ENCODE peak calls at places on chromosomes 2 and 18, in seven cellular contexts. R is natural killer cell; C is stimulated activated CD8-positive, alpha-beta memory T cell treated with anti-CD3 and anti-CD28 coated beads, Interleukin-7, amount 100 ng/mL, for 4 hours; U is RCC 7860; K is MV-4-11; L is kidney tubule cell; P is neural progenitor cell. B is an unnamed sample.

GRCh38 chr2:15302154-15302553 is 259.0 kb downstream of the NBAS start:
- DNase-seq in R (no peak), C (no peak), U (no peak), K (no peak), L (no peak), P (no peak), B (no peak)

GRCh38 chr2:26970244-26970927 is at the start of gene MAPRE3:
- DNase-seq in R (peak; percentile 75), C (peak; percentile 40), U (peak; percentile 76), K (peak; percentile 62), L (peak; percentile 81), P (peak; percentile 100), B (peak; percentile 65)

GRCh38 chr2:217733461-217733860 is 269.3 kb downstream of the TNS1 start:
- DNase-seq in R (no peak), C (no peak), U (no peak), K (no peak), L (no peak), P (no peak), B (no peak)

GRCh38 chr2:30936924-30937323 is 129.7 kb upstream of the CAPN13 start:
- DNase-seq in R (no peak), C (no peak), U (no peak), K (no peak), L (no peak), P (no peak), B (no peak)

GRCh38 chr2:241066171-241066892 is 35.8 kb downstream of the MTERF4 start:
- DNase-seq in R (no peak), C (no peak), U (no peak), K (no peak), L (no peak), P (no peak), B (no peak)

GRCh38 chr18:58603365-58604067 is 25.4 kb downstream of the ALPK2 start:
- DNase-seq in R (no peak), C (no peak), U (no peak), K (no peak), L (peak; percentile 31), P (no peak), B (no peak)

GRCh38 chr2:204718607-204719006 is 173.3 kb downstream of the PARD3B start:
- DNase-seq in R (no peak), C (no peak), U (no peak), K (no peak), L (no peak), P (no peak), B (no peak)

GRCh38 chr2:182240862-182241371 is 185.9 kb downstream of the PDE1A start:
- DNase-seq in R (no peak), C (no peak), U (peak; percentile 12), K (peak; percentile 42), L (peak; percentile 67), P (peak; percentile 48), B (peak; percentile 38)

GRCh38 chr2:66828876-66829275 is 394.0 kb downstream of the MEIS1 start:
- DNase-seq in R (no peak), C (no peak), U (no peak), K (no peak), L (no peak), P (no peak), B (no peak)

GRCh38 chr2:240551809-240552208 is 6.0 kb downstream of the ANKMY1 start:
- DNase-seq in R (no peak), C (no peak), U (no peak), K (no peak), L (peak; percentile 60), P (no peak), B (no peak)

B was measured in bronchial epithelial cell.